ENCODE peak calls at places on chromosomes 11 and 22, in five cellular contexts. One of them, this sample, is unnamed.
A peak's percentile ranks its signal among the peaks of the same experiment; 100 is the strongest.

GRCh38 chr11:33736148-33736809 is at the start of gene CD59:
- DNase-seq in right atrium auricular region: peak; percentile 95
- DNase-seq in ascending aorta: peak; percentile 84
- DNase-seq in IMR-90: peak; percentile 88
- DNase-seq in cardiac fibroblast: peak; percentile 93
- DNase-seq in this sample: peak; percentile 91

GRCh38 chr11:132639986-132640385 is 892.3 kb downstream of the OPCML start:
- DNase-seq in cardiac fibroblast: no peak
- DNase-seq in ascending aorta: no peak
- DNase-seq in IMR-90: no peak
- DNase-seq in right atrium auricular region: no peak
- DNase-seq in this sample: no peak

GRCh38 chr22:50184004-50184461 is 1.7 kb upstream of the TRABD start:
- DNase-seq in IMR-90: peak; percentile 48
- DNase-seq in right atrium auricular region: peak; percentile 84
- DNase-seq in cardiac fibroblast: peak; percentile 66
- DNase-seq in ascending aorta: no peak
- DNase-seq in this sample: peak; percentile 19

GRCh38 chr22:18119409-18120110 is 9.0 kb downstream of the TUBA8 start:
- DNase-seq in cardiac fibroblast: no peak
- DNase-seq in ascending aorta: no peak
- DNase-seq in right atrium auricular region: no peak
- DNase-seq in IMR-90: no peak
- DNase-seq in this sample: no peak

GRCh38 chr11:6825333-6825744 is 20.1 kb upstream of the OR10A5 start:
- DNase-seq in right atrium auricular region: no peak
- DNase-seq in IMR-90: no peak
- DNase-seq in cardiac fibroblast: peak; percentile 22
- DNase-seq in ascending aorta: no peak
- DNase-seq in this sample: no peak

GRCh38 chr11:112582366-112582765 is 321.7 kb upstream of the PLET1 start:
- DNase-seq in IMR-90: no peak
- DNase-seq in right atrium auricular region: no peak
- DNase-seq in cardiac fibroblast: no peak
- DNase-seq in ascending aorta: no peak
- DNase-seq in this sample: no peak

GRCh38 chr22:29503811-29504372 is 23.9 kb downstream of the NEFH start:
- DNase-seq in right atrium auricular region: peak; percentile 64
- DNase-seq in cardiac fibroblast: peak; percentile 77
- DNase-seq in ascending aorta: no peak
- DNase-seq in IMR-90: peak; percentile 79
- DNase-seq in this sample: no peak

GRCh38 chr22:50271011-50271394 is 823 bp upstream of the MAPK11 start:
- DNase-seq in cardiac fibroblast: no peak
- DNase-seq in right atrium auricular region: no peak
- DNase-seq in ascending aorta: no peak
- DNase-seq in IMR-90: no peak
- DNase-seq in this sample: no peak

GRCh38 chr11:1469287-1469910 is 17.2 kb downstream of the MOB2 start:
- DNase-seq in ascending aorta: no peak
- DNase-seq in IMR-90: no peak
- DNase-seq in cardiac fibroblast: no peak
- DNase-seq in right atrium auricular region: no peak
- DNase-seq in this sample: no peak

GRCh38 chr11:46597609-46598219 is 3.9 kb upstream of the AMBRA1 start:
- DNase-seq in cardiac fibroblast: peak; percentile 67
- DNase-seq in right atrium auricular region: no peak
- DNase-seq in ascending aorta: no peak
- DNase-seq in IMR-90: peak; percentile 70
- DNase-seq in this sample: no peak

GRCh38 chr11:74069146-74070046 is 60.5 kb upstream of the UCP3 start:
- DNase-seq in right atrium auricular region: no peak
- DNase-seq in ascending aorta: no peak
- DNase-seq in IMR-90: peak; percentile 41
- DNase-seq in cardiac fibroblast: no peak
- DNase-seq in this sample: no peak

GRCh38 chr11:47391711-47392432 is 13.5 kb upstream of the SPI1 start:
- DNase-seq in ascending aorta: no peak
- DNase-seq in cardiac fibroblast: no peak
- DNase-seq in right atrium auricular region: no peak
- DNase-seq in IMR-90: no peak
- DNase-seq in this sample: no peak

DNA sequence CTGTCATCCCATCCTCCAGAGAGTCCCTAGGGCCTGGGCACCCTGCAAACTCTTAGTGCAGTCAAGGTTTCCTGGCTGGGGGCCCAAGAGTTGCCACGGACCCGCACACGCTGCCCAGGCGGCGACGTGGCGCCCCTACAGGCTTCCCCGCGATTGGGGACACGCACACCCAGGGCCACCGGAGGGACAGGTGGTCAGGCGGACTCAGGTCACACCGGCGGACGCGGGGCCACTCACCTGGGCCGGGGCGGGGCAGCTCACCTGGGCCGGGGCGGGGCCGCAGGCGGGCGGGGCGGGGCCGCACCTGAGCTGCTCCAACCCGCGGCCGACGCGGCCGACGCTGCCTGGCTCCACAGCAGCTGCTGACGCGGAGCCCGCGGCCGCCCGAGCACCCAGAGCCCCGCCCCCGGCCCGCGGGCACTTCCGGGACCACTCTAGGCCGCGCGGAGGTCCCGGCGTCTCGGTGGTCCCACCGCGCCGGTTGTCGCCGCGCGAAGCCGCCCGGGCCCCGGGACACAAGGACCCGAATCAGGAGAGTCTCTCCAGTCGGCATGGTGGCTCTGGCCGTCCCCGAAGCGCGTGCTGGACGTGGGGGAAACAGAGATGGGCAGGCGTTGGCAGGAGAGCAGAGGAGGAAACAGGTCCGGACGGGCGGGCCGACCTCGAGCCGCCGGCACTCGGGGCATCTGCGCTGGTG is at the start of gene ZNF70:
- DNase-seq in ascending aorta: peak; percentile 36
- DNase-seq in cardiac fibroblast: peak; percentile 69
- DNase-seq in IMR-90: peak; percentile 74
- DNase-seq in right atrium auricular region: peak; percentile 82
- DNase-seq in this sample: peak; percentile 89
- TF ChIP-seq CTCF in ascending aorta: peak; percentile 21
- TF ChIP-seq CTCF in cardiac fibroblast: peak; percentile 13
- TF ChIP-seq CTCF in IMR-90: peak; percentile 9
- TF ChIP-seq CTCF in right atrium auricular region: no peak
- TF ChIP-seq CTCF in this sample: peak; percentile 27

GRCh38 chr11:75239551-75240290 is 853 bp upstream of the TPBGL start:
- DNase-seq in right atrium auricular region: no peak
- DNase-seq in IMR-90: no peak
- DNase-seq in cardiac fibroblast: no peak
- DNase-seq in ascending aorta: no peak
- DNase-seq in this sample: no peak

GRCh38 chr11:75241036-75241905 is 697 bp downstream of the TPBGL start:
- DNase-seq in cardiac fibroblast: peak; percentile 80
- DNase-seq in ascending aorta: peak; percentile 24
- DNase-seq in right atrium auricular region: peak; percentile 74
- DNase-seq in IMR-90: peak; percentile 80
- DNase-seq in this sample: peak; percentile 84

GRCh38 chr11:75241906-75242644 is 1.5 kb downstream of the TPBGL start:
- DNase-seq in right atrium auricular region: no peak
- DNase-seq in IMR-90: no peak
- DNase-seq in ascending aorta: no peak
- DNase-seq in cardiac fibroblast: no peak
- DNase-seq in this sample: no peak

GRCh38 chr11:75238595-75239245 is 1.9 kb upstream of the TPBGL start:
- DNase-seq in IMR-90: no peak
- DNase-seq in right atrium auricular region: no peak
- DNase-seq in ascending aorta: no peak
- DNase-seq in cardiac fibroblast: no peak
- DNase-seq in this sample: no peak

GRCh38 chr11:75240381-75241035 is at the start of gene TPBGL:
- DNase-seq in cardiac fibroblast: no peak
- DNase-seq in ascending aorta: no peak
- DNase-seq in right atrium auricular region: no peak
- DNase-seq in IMR-90: no peak
- DNase-seq in this sample: no peak
- H3K4me3 ChIP-seq in cardiac fibroblast: peak within 1 kb of the TSS; percentile 23
- H3K4me3 ChIP-seq in ascending aorta: peak within 1 kb of the TSS; percentile 65
- H3K4me3 ChIP-seq in right atrium auricular region: peak within 1 kb of the TSS; percentile 47
- H3K4me3 ChIP-seq in IMR-90: peak within 1 kb of the TSS; percentile 42
- H3K4me3 ChIP-seq in this sample: no peak within 1 kb of the TSS

DNA sequence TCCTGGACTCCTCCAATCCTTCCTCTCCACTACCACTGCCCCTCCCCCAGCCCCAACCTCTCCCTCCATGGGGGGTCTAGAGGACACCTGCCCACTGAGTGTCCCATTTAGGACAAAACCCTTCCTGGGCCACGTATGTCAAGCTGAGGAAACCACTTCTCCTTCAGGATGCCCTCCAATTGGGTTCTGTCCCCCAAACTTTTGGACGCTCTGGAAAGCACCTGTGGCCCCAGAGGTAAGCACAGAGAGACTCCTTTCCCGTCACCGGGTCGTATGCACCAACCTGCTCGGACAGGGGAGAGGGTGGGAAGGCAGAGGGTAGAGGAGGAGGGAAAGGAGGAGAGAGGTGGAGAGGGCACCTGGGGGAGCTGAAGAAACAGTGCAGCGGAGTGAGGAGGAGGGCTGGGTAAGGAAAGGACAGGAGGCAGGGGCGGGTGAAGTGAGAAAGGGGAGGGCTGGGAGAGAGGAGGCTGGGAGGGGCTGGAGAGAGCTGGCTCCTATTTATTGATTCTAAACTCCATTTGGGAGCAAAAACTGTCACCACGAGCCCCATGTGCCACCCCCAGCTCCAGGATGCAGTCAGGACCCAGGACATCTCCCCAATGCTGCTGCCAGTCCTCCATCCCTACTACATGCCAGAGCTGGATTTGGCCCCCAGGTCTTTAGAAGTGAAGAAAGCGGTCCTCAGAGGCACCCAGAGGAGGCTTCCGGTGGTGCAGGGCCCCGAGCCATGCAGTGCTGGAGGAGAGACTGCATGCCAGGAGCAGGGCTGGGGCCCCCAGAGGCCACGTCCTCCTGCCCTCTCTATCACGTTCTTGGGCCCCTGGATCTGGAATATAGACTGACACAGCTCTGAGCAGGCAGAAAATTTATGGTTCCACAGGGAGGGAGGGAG is 53.6 kb downstream of the SLC22A12 start:
- DNase-seq in IMR-90: no peak
- DNase-seq in cardiac fibroblast: no peak
- DNase-seq in right atrium auricular region: no peak
- DNase-seq in ascending aorta: no peak
- DNase-seq in this sample: no peak
- TF ChIP-seq CTCF in IMR-90: no peak
- TF ChIP-seq CTCF in cardiac fibroblast: no peak
- TF ChIP-seq CTCF in right atrium auricular region: no peak
- TF ChIP-seq CTCF in ascending aorta: no peak
- TF ChIP-seq CTCF in this sample: peak; percentile 8

GRCh38 chr11:62081378-62082291 is 42.2 kb upstream of the INCENP start:
- DNase-seq in IMR-90: peak; percentile 66
- DNase-seq in right atrium auricular region: peak; percentile 92
- DNase-seq in cardiac fibroblast: peak; percentile 84
- DNase-seq in ascending aorta: peak; percentile 21
- DNase-seq in this sample: peak; percentile 62
- H3K4me3 ChIP-seq in IMR-90: no peak overlapping the region
- H3K4me3 ChIP-seq in right atrium auricular region: no peak overlapping the region
- H3K4me3 ChIP-seq in cardiac fibroblast: no peak overlapping the region
- H3K4me3 ChIP-seq in ascending aorta: peak overlapping the region; percentile 5
- H3K4me3 ChIP-seq in this sample: no peak overlapping the region

GRCh38 chr11:15629690-15630321 is 515.1 kb downstream of the INSC start:
- DNase-seq in cardiac fibroblast: peak; percentile 42
- DNase-seq in right atrium auricular region: no peak
- DNase-seq in ascending aorta: no peak
- DNase-seq in IMR-90: no peak
- DNase-seq in this sample: no peak
- TF ChIP-seq CTCF in cardiac fibroblast: peak; percentile 23
- TF ChIP-seq CTCF in right atrium auricular region: no peak
- TF ChIP-seq CTCF in ascending aorta: no peak
- TF ChIP-seq CTCF in IMR-90: peak; percentile 36
- TF ChIP-seq CTCF in this sample: peak; percentile 52

This sample was measured in GM06990.